ENCODE peak calls at places on chromosomes 3 and 15, in six cellular contexts. One of them, this sample, is unnamed.

GRCh38 chr3:22971497-22971896 is 231.6 kb upstream of the UBE2E2 start:
- DNase-seq in A549: no peak
- DNase-seq in tibial nerve: no peak
- DNase-seq in stomach: no peak
- DNase-seq in transverse colon: no peak
- DNase-seq in K562: no peak
- DNase-seq in this sample: no peak

GRCh38 chr15:41079717-41080116 is 36.4 kb downstream of the INO80 start:
- DNase-seq in A549: no peak
- DNase-seq in tibial nerve: no peak
- DNase-seq in stomach: no peak
- DNase-seq in transverse colon: no peak
- DNase-seq in K562: no peak
- DNase-seq in this sample: no peak

GRCh38 chr15:49490963-49491362 is 67.9 kb downstream of the FGF7 start:
- DNase-seq in A549: no peak
- DNase-seq in tibial nerve: no peak
- DNase-seq in stomach: no peak
- DNase-seq in transverse colon: no peak
- DNase-seq in K562: no peak
- DNase-seq in this sample: no peak

GRCh38 chr15:99844150-99844549 is 110.9 kb upstream of the LYSMD4 start:
- DNase-seq in A549: no peak
- DNase-seq in tibial nerve: no peak
- DNase-seq in stomach: no peak
- DNase-seq in transverse colon: no peak
- DNase-seq in K562: no peak
- DNase-seq in this sample: no peak

GRCh38 chr3:15055019-15055557 is 10.0 kb downstream of the MRPS25 start:
- DNase-seq in A549: no peak
- DNase-seq in tibial nerve: no peak
- DNase-seq in stomach: no peak
- DNase-seq in transverse colon: peak
- DNase-seq in K562: no peak
- DNase-seq in this sample: no peak

GRCh38 chr3:97200387-97200786 is 386.0 kb downstream of the EPHA6 start:
- DNase-seq in A549: no peak
- DNase-seq in tibial nerve: no peak
- DNase-seq in stomach: no peak
- DNase-seq in transverse colon: no peak
- DNase-seq in K562: no peak
- DNase-seq in this sample: no peak

GRCh38 chr3:167350245-167350862 is 29.7 kb downstream of the ZBBX start:
- DNase-seq in A549: peak
- DNase-seq in tibial nerve: no peak
- DNase-seq in stomach: no peak
- DNase-seq in transverse colon: no peak
- DNase-seq in K562: no peak
- DNase-seq in this sample: no peak

GRCh38 chr3:18064586-18064985 is 322.2 kb upstream of the TBC1D5 start:
- DNase-seq in A549: no peak
- DNase-seq in tibial nerve: no peak
- DNase-seq in stomach: no peak
- DNase-seq in transverse colon: no peak
- DNase-seq in K562: no peak
- DNase-seq in this sample: no peak

GRCh38 chr15:68431792-68432401 is at the start of gene ITGA11:
- DNase-seq in A549: peak
- DNase-seq in tibial nerve: peak
- DNase-seq in stomach: peak
- DNase-seq in transverse colon: peak
- DNase-seq in K562: no peak
- DNase-seq in this sample: no peak

GRCh38 chr3:37609711-37610110 is 252.0 kb upstream of the CTDSPL start:
- DNase-seq in A549: no peak
- DNase-seq in tibial nerve: no peak
- DNase-seq in stomach: no peak
- DNase-seq in transverse colon: no peak
- DNase-seq in K562: no peak
- DNase-seq in this sample: no peak

GRCh38 chr3:127324913-127325629 is 37.2 kb upstream of the PRR20G start:
- DNase-seq in A549: no peak
- DNase-seq in tibial nerve: no peak
- DNase-seq in stomach: no peak
- DNase-seq in transverse colon: no peak
- DNase-seq in K562: no peak
- DNase-seq in this sample: no peak

GRCh38 chr15:40594429-40594836 is 384 bp downstream of the KNL1 start:
- DNase-seq in A549: peak
- DNase-seq in tibial nerve: no peak
- DNase-seq in stomach: no peak
- DNase-seq in transverse colon: peak
- DNase-seq in K562: peak
- DNase-seq in this sample: no peak

GRCh38 chr3:3586843-3587626 is 212.2 kb upstream of the LRRN1 start:
- DNase-seq in A549: no peak
- DNase-seq in tibial nerve: no peak
- DNase-seq in stomach: no peak
- DNase-seq in transverse colon: no peak
- DNase-seq in K562: no peak
- DNase-seq in this sample: no peak

GRCh38 chr3:123688241-123688747 is 103.4 kb upstream of the HACD2 start:
- DNase-seq in A549: peak
- DNase-seq in tibial nerve: no peak
- DNase-seq in stomach: no peak
- DNase-seq in transverse colon: no peak
- DNase-seq in K562: no peak
- DNase-seq in this sample: no peak

GRCh38 chr15:58330836-58331561 is 100.8 kb upstream of the LIPC start:
- DNase-seq in A549: no peak
- DNase-seq in tibial nerve: no peak
- DNase-seq in stomach: no peak
- DNase-seq in transverse colon: no peak
- DNase-seq in K562: no peak
- DNase-seq in this sample: peak

GRCh38 chr3:69446402-69447072 is 60.6 kb upstream of the FRMD4B start:
- DNase-seq in A549: no peak
- DNase-seq in tibial nerve: no peak
- DNase-seq in stomach: no peak
- DNase-seq in transverse colon: no peak
- DNase-seq in K562: no peak
- DNase-seq in this sample: no peak

GRCh38 chr15:98518823-98519561 is 129.3 kb upstream of the IGF1R start:
- DNase-seq in A549: peak
- DNase-seq in tibial nerve: no peak
- DNase-seq in stomach: peak
- DNase-seq in transverse colon: peak
- DNase-seq in K562: peak
- DNase-seq in this sample: no peak

GRCh38 chr3:177201707-177202397 is 4.6 kb upstream of the TBL1XR1 start:
- DNase-seq in A549: no peak
- DNase-seq in tibial nerve: no peak
- DNase-seq in stomach: no peak
- DNase-seq in transverse colon: peak
- DNase-seq in K562: no peak
- DNase-seq in this sample: no peak

GRCh38 chr3:23159929-23160328 is 43.2 kb upstream of the UBE2E2 start:
- DNase-seq in A549: no peak
- DNase-seq in tibial nerve: no peak
- DNase-seq in stomach: no peak
- DNase-seq in transverse colon: no peak
- DNase-seq in K562: no peak
- DNase-seq in this sample: no peak

GRCh38 chr3:117811797-117812196 is 1102.2 kb downstream of the TUSC7 start:
- DNase-seq in A549: no peak
- DNase-seq in tibial nerve: no peak
- DNase-seq in stomach: no peak
- DNase-seq in transverse colon: no peak
- DNase-seq in K562: no peak
- DNase-seq in this sample: no peak

GRCh38 chr3:194312743-194313281 is 38.3 kb downstream of the CPN2 start:
- DNase-seq in A549: no peak
- DNase-seq in tibial nerve: peak
- DNase-seq in stomach: no peak
- DNase-seq in transverse colon: peak
- DNase-seq in K562: peak
- DNase-seq in this sample: peak

GRCh38 chr15:92079047-92079446 is 225.5 kb downstream of the SLCO3A1 start:
- DNase-seq in A549: no peak
- DNase-seq in tibial nerve: no peak
- DNase-seq in stomach: no peak
- DNase-seq in transverse colon: no peak
- DNase-seq in K562: peak
- DNase-seq in this sample: no peak

GRCh38 chr3:112856537-112856936 is 9.9 kb upstream of the CD200R1L start:
- DNase-seq in A549: no peak
- DNase-seq in tibial nerve: no peak
- DNase-seq in stomach: no peak
- DNase-seq in transverse colon: no peak
- DNase-seq in K562: no peak
- DNase-seq in this sample: no peak

GRCh38 chr3:51539291-51539891 is 872 bp downstream of the RAD54L2 start:
- DNase-seq in A549: peak
- DNase-seq in tibial nerve: no peak
- DNase-seq in stomach: no peak
- DNase-seq in transverse colon: peak
- DNase-seq in K562: peak
- DNase-seq in this sample: no peak

GRCh38 chr15:67105065-67105951 is 39.9 kb downstream of the SMAD3 start:
- DNase-seq in A549: peak
- DNase-seq in tibial nerve: no peak
- DNase-seq in stomach: peak
- DNase-seq in transverse colon: peak
- DNase-seq in K562: no peak
- DNase-seq in this sample: peak

GRCh38 chr3:59286791-59287531 is 237.1 kb upstream of the CFAP20DC start:
- DNase-seq in A549: no peak
- DNase-seq in tibial nerve: no peak
- DNase-seq in stomach: peak
- DNase-seq in transverse colon: no peak
- DNase-seq in K562: no peak
- DNase-seq in this sample: no peak

GRCh38 chr3:42450567-42450966 is 40.2 kb upstream of the LYZL4 start:
- DNase-seq in A549: no peak
- DNase-seq in tibial nerve: no peak
- DNase-seq in stomach: no peak
- DNase-seq in transverse colon: no peak
- DNase-seq in K562: no peak
- DNase-seq in this sample: no peak

GRCh38 chr15:52730163-52730562 is 51.0 kb upstream of the ATOSA start:
- DNase-seq in A549: no peak
- DNase-seq in tibial nerve: no peak
- DNase-seq in stomach: no peak
- DNase-seq in transverse colon: no peak
- DNase-seq in K562: no peak
- DNase-seq in this sample: no peak

DNA sequence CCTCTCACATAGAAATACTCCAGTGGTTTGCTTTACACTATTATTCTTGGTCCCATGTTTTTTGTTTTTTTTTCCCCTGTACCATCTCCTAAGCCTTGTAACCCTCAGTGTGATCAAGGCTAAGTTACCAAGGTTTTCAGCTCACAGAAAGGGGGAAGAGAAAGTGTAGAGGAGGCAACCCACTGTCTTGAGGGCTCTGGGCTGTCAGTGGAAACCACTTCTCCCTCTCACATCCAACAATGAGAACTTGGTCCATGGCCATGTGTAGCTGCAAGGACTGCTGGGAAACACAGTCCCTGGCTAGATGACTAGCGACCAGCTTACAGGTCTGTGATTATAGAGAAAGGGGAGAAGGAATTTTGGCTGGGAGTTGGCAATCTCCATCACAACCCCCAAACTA is 30.3 kb downstream of the GPD1L start:
- DNase-seq in A549: no peak
- DNase-seq in tibial nerve: no peak
- DNase-seq in stomach: no peak
- DNase-seq in transverse colon: no peak
- DNase-seq in K562: no peak
- DNase-seq in this sample: no peak
- TF ChIP-seq EP300 in A549: no peak
- TF ChIP-seq EP300 in tibial nerve: no peak
- TF ChIP-seq EP300 in stomach: no peak
- TF ChIP-seq EP300 in transverse colon: no peak
- TF ChIP-seq EP300 in K562: no peak
- TF ChIP-seq EP300 in this sample: no peak

GRCh38 chr3:104715972-104716371 is 650.7 kb upstream of the ALCAM start:
- DNase-seq in A549: no peak
- DNase-seq in tibial nerve: no peak
- DNase-seq in stomach: no peak
- DNase-seq in transverse colon: no peak
- DNase-seq in K562: no peak
- DNase-seq in this sample: no peak

GRCh38 chr3:104711435-104711834 is 655.3 kb upstream of the ALCAM start:
- DNase-seq in A549: no peak
- DNase-seq in tibial nerve: no peak
- DNase-seq in stomach: no peak
- DNase-seq in transverse colon: no peak
- DNase-seq in K562: no peak
- DNase-seq in this sample: no peak
- TF ChIP-seq EP300 in A549: no peak
- TF ChIP-seq EP300 in tibial nerve: no peak
- TF ChIP-seq EP300 in stomach: no peak
- TF ChIP-seq EP300 in transverse colon: no peak
- TF ChIP-seq EP300 in K562: no peak
- TF ChIP-seq EP300 in this sample: no peak

GRCh38 chr3:28973621-28974020 is 307.2 kb upstream of the RBMS3 start:
- DNase-seq in A549: no peak
- DNase-seq in tibial nerve: no peak
- DNase-seq in stomach: no peak
- DNase-seq in transverse colon: no peak
- DNase-seq in K562: no peak
- DNase-seq in this sample: no peak
- TF ChIP-seq EP300 in A549: no peak
- TF ChIP-seq EP300 in tibial nerve: no peak
- TF ChIP-seq EP300 in stomach: no peak
- TF ChIP-seq EP300 in transverse colon: no peak
- TF ChIP-seq EP300 in K562: no peak
- TF ChIP-seq EP300 in this sample: no peak

GRCh38 chr3:135166266-135166825 is 371.3 kb downstream of the EPHB1 start:
- DNase-seq in A549: no peak
- DNase-seq in tibial nerve: no peak
- DNase-seq in stomach: no peak
- DNase-seq in transverse colon: no peak
- DNase-seq in K562: no peak
- DNase-seq in this sample: no peak

GRCh38 chr3:135159848-135160247 is 364.8 kb downstream of the EPHB1 start:
- DNase-seq in A549: no peak
- DNase-seq in tibial nerve: no peak
- DNase-seq in stomach: no peak
- DNase-seq in transverse colon: no peak
- DNase-seq in K562: no peak
- DNase-seq in this sample: no peak

GRCh38 chr3:135165260-135165659 is 370.2 kb downstream of the EPHB1 start:
- DNase-seq in A549: no peak
- DNase-seq in tibial nerve: no peak
- DNase-seq in stomach: no peak
- DNase-seq in transverse colon: no peak
- DNase-seq in K562: no peak
- DNase-seq in this sample: no peak

GRCh38 chr3:135161425-135161824 is 366.4 kb downstream of the EPHB1 start:
- DNase-seq in A549: no peak
- DNase-seq in tibial nerve: no peak
- DNase-seq in stomach: no peak
- DNase-seq in transverse colon: no peak
- DNase-seq in K562: no peak
- DNase-seq in this sample: no peak

GRCh38 chr3:135163701-135164100 is 368.6 kb downstream of the EPHB1 start:
- DNase-seq in A549: no peak
- DNase-seq in tibial nerve: no peak
- DNase-seq in stomach: no peak
- DNase-seq in transverse colon: no peak
- DNase-seq in K562: no peak
- DNase-seq in this sample: no peak
- TF ChIP-seq EP300 in A549: no peak
- TF ChIP-seq EP300 in tibial nerve: no peak
- TF ChIP-seq EP300 in stomach: no peak
- TF ChIP-seq EP300 in transverse colon: no peak
- TF ChIP-seq EP300 in K562: no peak
- TF ChIP-seq EP300 in this sample: no peak